ENCODE peak calls at places on chromosomes 4 and X, in nine cellular contexts. G, R, J, U, S, N, I, Y and V are unnamed samples.

GRCh38 chr4:98845960-98846359 is 83.0 kb downstream of the EIF4E start:
- DNase-seq in G (no peak), R (no peak), J (no peak), U (no peak), S (no peak), N (no peak), I (no peak), Y (no peak), V (no peak)

GRCh38 chr4:28481565-28481964 is 1620.9 kb downstream of the STIM2 start:
- DNase-seq in G (no peak), R (peak; percentile 16), J (no peak), U (no peak), S (no peak), N (no peak), I (no peak), Y (no peak), V (no peak)

GRCh38 chr4:78552398-78553396 is 1.1 kb downstream of the ANXA3 start:
- DNase-seq in G (no peak), R (no peak), J (no peak), U (no peak), S (no peak), N (no peak), I (no peak), Y (no peak), V (no peak)

GRCh38 chr4:119231517-119231916 is 19.0 kb downstream of the USP53 start:
- DNase-seq in G (no peak), R (no peak), J (no peak), U (no peak), S (no peak), N (no peak), I (no peak), Y (no peak), V (no peak)

GRCh38 chr4:82097504-82097903 is 276.3 kb downstream of the HNRNPD start:
- DNase-seq in G (no peak), R (no peak), J (no peak), U (no peak), S (no peak), N (no peak), I (no peak), Y (no peak), V (no peak)

GRCh38 chr4:158895797-158896442 is 127.1 kb downstream of the FNIP2 start:
- DNase-seq in G (no peak), R (peak; percentile 43), J (no peak), U (no peak), S (no peak), N (no peak), I (no peak), Y (no peak), V (no peak)

GRCh38 chr4:2217726-2218125 is 24.2 kb downstream of the HAUS3 start:
- DNase-seq in G (no peak), R (no peak), J (no peak), U (no peak), S (no peak), N (no peak), I (no peak), Y (no peak), V (no peak)

GRCh38 chrX:80550722-80551121 is 130.5 kb downstream of the TENT5D start:
- DNase-seq in G (no peak), R (no peak), J (no peak), U (no peak), S (peak; percentile 25), N (no peak), I (no peak), Y (no peak), V (no peak)

GRCh38 chr4:24515698-24516097 is 68.7 kb downstream of the DHX15 start:
- DNase-seq in G (no peak), R (no peak), J (no peak), U (no peak), S (no peak), N (no peak), I (no peak), Y (no peak), V (no peak)

GRCh38 chrX:72029473-72030411 is 102.0 kb downstream of the RTL5 start:
- DNase-seq in G (no peak), R (peak; percentile 43), J (peak; percentile 48), U (no peak), S (no peak), N (no peak), I (no peak), Y (no peak), V (no peak)

GRCh38 chr4:106208481-106209460 is 107.2 kb downstream of the TBCK start:
- DNase-seq in G (no peak), R (peak; percentile 10), J (no peak), U (no peak), S (no peak), N (no peak), I (no peak), Y (peak; percentile 61), V (no peak)

GRCh38 chr4:139184129-139184528 is 7.1 kb upstream of the ELF2 start:
- DNase-seq in G (no peak), R (no peak), J (no peak), U (no peak), S (peak; percentile 38), N (no peak), I (no peak), Y (no peak), V (no peak)

GRCh38 chrX:46819136-46819535 is 17.7 kb upstream of the RP2 start:
- DNase-seq in G (no peak), R (no peak), J (no peak), U (no peak), S (no peak), N (no peak), I (no peak), Y (no peak), V (no peak)

GRCh38 chr4:7195546-7196282 is 3.4 kb downstream of the SORCS2 start:
- DNase-seq in G (peak; percentile 51), R (no peak), J (no peak), U (no peak), S (no peak), N (no peak), I (no peak), Y (no peak), V (no peak)

GRCh38 chr4:105751718-105752299 is 43.2 kb downstream of the GSTCD start:
- DNase-seq in G (no peak), R (no peak), J (no peak), U (no peak), S (no peak), N (no peak), I (no peak), Y (no peak), V (no peak)

GRCh38 chr4:14264437-14264836 is 636.9 kb upstream of the BOD1L1 start:
- DNase-seq in G (no peak), R (no peak), J (no peak), U (no peak), S (peak; percentile 1), N (no peak), I (no peak), Y (no peak), V (no peak)

GRCh38 chr4:102438396-102438795 is 62.8 kb upstream of the NFKB1 start:
- DNase-seq in G (no peak), R (no peak), J (no peak), U (no peak), S (no peak), N (no peak), I (no peak), Y (no peak), V (no peak)

GRCh38 chrX:105698386-105698785 is 124.0 kb upstream of the NRK start:
- DNase-seq in G (no peak), R (no peak), J (no peak), U (no peak), S (no peak), N (no peak), I (no peak), Y (no peak), V (no peak)

GRCh38 chr4:139704915-139705485 is 39.4 kb downstream of the MGST2 start:
- DNase-seq in G (no peak), R (no peak), J (no peak), U (no peak), S (no peak), N (no peak), I (no peak), Y (no peak), V (no peak)

GRCh38 chr4:151658959-151659593 is 101.7 kb downstream of the GATB start:
- DNase-seq in G (no peak), R (no peak), J (no peak), U (no peak), S (no peak), N (no peak), I (no peak), Y (no peak), V (no peak)

GRCh38 chr4:75004755-75005668 is 72.1 kb downstream of the PARM1 start:
- DNase-seq in G (no peak), R (no peak), J (no peak), U (no peak), S (peak; percentile 86), N (peak; percentile 34), I (no peak), Y (no peak), V (peak; percentile 60)

GRCh38 chr4:41418444-41418843 is 119.5 kb upstream of the LIMCH1 start:
- DNase-seq in G (peak; percentile 57), R (no peak), J (peak; percentile 67), U (no peak), S (no peak), N (peak; percentile 82), I (no peak), Y (no peak), V (peak; percentile 89)

GRCh38 chr4:99317354-99317753 is 3.8 kb downstream of the ADH1B start:
- DNase-seq in G (no peak), R (no peak), J (no peak), U (no peak), S (no peak), N (no peak), I (no peak), Y (no peak), V (no peak)

GRCh38 chrX:95346854-95347253 is 1337.8 kb upstream of the DIAPH2 start:
- DNase-seq in G (no peak), R (no peak), J (no peak), U (no peak), S (no peak), N (no peak), I (no peak), Y (no peak), V (no peak)

GRCh38 chr4:177528620-177529019 is 86.4 kb upstream of the AGA start:
- DNase-seq in G (no peak), R (no peak), J (no peak), U (no peak), S (no peak), N (no peak), I (no peak), Y (no peak), V (no peak)

GRCh38 chr4:826508-827208 is 729 bp upstream of the CPLX1 start:
- DNase-seq in G (no peak), R (peak; percentile 89), J (peak; percentile 20), U (no peak), S (no peak), N (no peak), I (no peak), Y (peak; percentile 61), V (no peak)

GRCh38 chrX:118677318-118677717 is 50.1 kb upstream of the IL13RA1 start:
- DNase-seq in G (no peak), R (no peak), J (no peak), U (no peak), S (no peak), N (no peak), I (no peak), Y (no peak), V (no peak)